ENCODE peak calls at places on chromosomes 5 and 9, in eight cellular contexts. C is right lobe of liver, T is heart right ventricle, J is cardiac muscle cell, M is astrocyte of the spinal cord, N is adrenal gland, S is cardiac fibroblast, B is A673. P is an unnamed sample.

GRCh38 chr9:101460965-101461364 is 25.4 kb upstream of the ALDOB start:
- DNase-seq in C (no peak), T (no peak), J (no peak), M (no peak), N (no peak), S (no peak), B (no peak), P (no peak)

GRCh38 chr5:177405312-177405711 is 4.1 kb downstream of the F12 start:
- DNase-seq in C (no peak), T (no peak), J (no peak), M (no peak), N (no peak), S (no peak), B (no peak), P (no peak)

GRCh38 chr9:106753155-106753671 is 109.8 kb upstream of the ZNF462 start:
- DNase-seq in C (no peak), T (no peak), J (no peak), M (no peak), N (no peak), S (no peak), B (no peak), P (no peak)

GRCh38 chr9:127569819-127570401 is 42.2 kb upstream of the STXBP1 start:
- DNase-seq in C (no peak), T (no peak), J (no peak), M (peak), N (peak), S (no peak), B (no peak), P (no peak)

GRCh38 chr9:14423816-14424261 is 109.9 kb upstream of the NFIB start:
- DNase-seq in C (no peak), T (no peak), J (no peak), M (peak), N (no peak), S (peak), B (no peak), P (no peak)

GRCh38 chr5:109418752-109419352 is 9.1 kb upstream of the PJA2 start:
- DNase-seq in C (no peak), T (no peak), J (no peak), M (no peak), N (no peak), S (no peak), B (no peak), P (no peak)

GRCh38 chr5:149153751-149154610 is 12.7 kb downstream of the ABLIM3 start:
- DNase-seq in C (peak), T (peak), J (peak), M (peak), N (peak), S (peak), B (no peak), P (peak)

GRCh38 chr9:131617611-131618010 is 72.3 kb downstream of the PRRT1B start:
- DNase-seq in C (no peak), T (peak), J (no peak), M (no peak), N (no peak), S (no peak), B (no peak), P (no peak)

GRCh38 chr9:81993656-81994055 is 5.1 kb downstream of the SPATA31D1 start:
- DNase-seq in C (no peak), T (no peak), J (no peak), M (no peak), N (no peak), S (no peak), B (no peak), P (no peak)

GRCh38 chr5:129021744-129022143 is 56.5 kb downstream of the SLC27A6 start:
- DNase-seq in C (no peak), T (no peak), J (no peak), M (no peak), N (no peak), S (no peak), B (no peak), P (no peak)

GRCh38 chr5:35822541-35822940 is 34.1 kb upstream of the IL7R start:
- DNase-seq in C (no peak), T (no peak), J (no peak), M (no peak), N (no peak), S (no peak), B (no peak), P (no peak)

GRCh38 chr5:38403407-38403806 is 145.0 kb downstream of the EGFLAM start:
- DNase-seq in C (no peak), T (no peak), J (no peak), M (no peak), N (no peak), S (peak), B (no peak), P (no peak)

GRCh38 chr9:19127881-19128719 is 808 bp upstream of the PLIN2 start:
- DNase-seq in C (peak), T (peak), J (no peak), M (peak), N (peak), S (peak), B (no peak), P (peak)

GRCh38 chr9:130358928-130359327 is 85.8 kb upstream of the ASS1 start:
- DNase-seq in C (no peak), T (no peak), J (no peak), M (no peak), N (no peak), S (no peak), B (no peak), P (no peak)

GRCh38 chr5:178895615-178896571 is at the start of gene ZFP2:
- DNase-seq in C (peak), T (peak), J (peak), M (peak), N (peak), S (peak), B (peak), P (no peak)

GRCh38 chr5:32810812-32811211 is 99.7 kb downstream of the NPR3 start:
- DNase-seq in C (no peak), T (no peak), J (no peak), M (peak), N (peak), S (peak), B (no peak), P (no peak)

GRCh38 chr5:55187370-55187769 is 14.4 kb upstream of the CDC20B start:
- DNase-seq in C (no peak), T (no peak), J (no peak), M (no peak), N (no peak), S (no peak), B (peak), P (no peak)

GRCh38 chr9:126293522-126293889 is 33.1 kb upstream of the MVB12B start:
- DNase-seq in C (no peak), T (no peak), J (no peak), M (no peak), N (no peak), S (no peak), B (peak), P (no peak)

GRCh38 chr9:5493597-5494511 is 16.5 kb upstream of the PDCD1LG2 start:
- DNase-seq in C (peak), T (no peak), J (no peak), M (peak), N (peak), S (peak), B (no peak), P (peak)

GRCh38 chr5:128532127-128532526 is 5.9 kb downstream of the FBN2 start:
- DNase-seq in C (no peak), T (no peak), J (peak), M (no peak), N (no peak), S (no peak), B (no peak), P (no peak)

DNA sequence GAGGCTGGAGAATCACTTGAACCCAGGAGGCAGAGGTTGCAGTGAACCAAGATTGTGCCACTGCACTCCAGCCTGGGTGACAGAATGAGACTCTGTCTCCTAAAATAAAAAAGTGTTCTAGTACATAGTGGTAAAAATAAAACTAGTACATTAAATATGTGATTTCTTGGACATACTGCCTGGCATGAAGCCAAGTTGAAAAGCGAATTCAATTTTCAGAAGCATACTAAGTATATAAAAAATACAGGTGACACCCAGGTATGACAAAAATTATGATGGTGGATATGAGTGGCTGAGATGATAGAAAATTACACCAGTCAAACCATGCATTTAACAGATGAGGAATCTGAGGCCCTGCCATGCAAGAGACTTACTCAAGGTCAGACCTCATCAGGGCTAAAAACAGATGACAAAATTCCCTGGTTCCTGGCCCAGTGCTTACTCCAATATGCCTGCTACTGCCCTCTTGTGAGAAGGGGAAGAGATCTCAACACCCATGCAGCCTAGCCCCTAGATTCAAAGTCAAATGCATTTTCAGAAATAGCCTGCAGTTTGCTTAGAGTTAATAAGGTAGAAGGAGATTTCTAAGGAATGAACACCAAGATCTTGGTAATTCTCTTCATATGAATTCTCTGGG is 46.6 kb upstream of the GNPDA1 start:
- DNase-seq in C (no peak), T (no peak), J (peak), M (no peak), N (peak), S (peak), B (peak), P (no peak)
- TF ChIP-seq CTCF in C (no peak), T (peak), J (peak), M (no peak), N (peak), S (no peak), B (peak), P (no peak)

GRCh38 chr5:117337064-117337749 is 762.6 kb upstream of the SEMA6A start:
- DNase-seq in C (no peak), T (no peak), J (no peak), M (no peak), N (no peak), S (peak), B (no peak), P (no peak)

GRCh38 chr5:117336208-117336607 is 761.6 kb upstream of the SEMA6A start:
- DNase-seq in C (no peak), T (no peak), J (no peak), M (no peak), N (no peak), S (no peak), B (no peak), P (no peak)

GRCh38 chr5:117326997-117327396 is 752.4 kb upstream of the SEMA6A start:
- DNase-seq in C (no peak), T (no peak), J (no peak), M (no peak), N (no peak), S (no peak), B (no peak), P (no peak)

GRCh38 chr5:117333011-117333410 is 758.4 kb upstream of the SEMA6A start:
- DNase-seq in C (no peak), T (no peak), J (no peak), M (no peak), N (no peak), S (no peak), B (no peak), P (no peak)

GRCh38 chr5:117332341-117332740 is 757.7 kb upstream of the SEMA6A start:
- DNase-seq in C (no peak), T (no peak), J (no peak), M (no peak), N (no peak), S (no peak), B (no peak), P (no peak)
- TF ChIP-seq CTCF in C (no peak), T (no peak), J (no peak), M (no peak), N (no peak), S (no peak), B (no peak), P (no peak)

DNA sequence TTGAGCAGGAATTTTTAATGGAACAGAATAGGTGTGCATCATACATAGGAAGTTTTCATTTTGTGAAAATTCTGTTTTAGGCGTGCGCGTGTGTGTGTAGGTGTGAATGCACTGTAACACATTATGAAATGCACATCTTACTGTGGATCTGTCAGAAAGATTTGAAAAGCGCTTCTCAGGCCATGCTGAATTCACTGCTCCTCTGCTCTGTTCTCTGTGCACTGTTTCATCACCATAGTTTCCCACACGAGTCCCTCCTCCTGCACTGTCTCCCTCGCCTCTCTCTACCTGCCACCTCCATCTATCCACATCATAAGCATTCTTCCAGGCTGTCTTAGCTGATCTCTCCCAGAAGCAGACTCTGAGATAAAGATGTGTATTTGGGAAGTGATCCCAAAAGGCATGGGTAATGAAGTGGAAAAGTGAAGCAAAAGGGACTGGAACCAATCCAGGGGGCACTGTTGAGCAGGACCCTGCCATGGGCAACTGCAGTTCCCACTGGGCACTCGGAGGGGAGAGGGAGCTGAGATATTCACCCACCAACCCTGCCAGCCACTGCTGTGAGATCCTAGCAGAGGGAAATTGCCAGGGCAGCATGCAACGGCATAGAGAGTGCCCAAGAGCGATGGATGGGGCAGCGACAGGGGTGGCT is 65.9 kb downstream of the GABBR2 start:
- DNase-seq in C (no peak), T (no peak), J (no peak), M (no peak), N (no peak), S (no peak), B (no peak), P (no peak)
- TF ChIP-seq CTCF in C (no peak), T (no peak), J (no peak), M (no peak), N (no peak), S (no peak), B (peak), P (no peak)

GRCh38 chr5:73673161-73673591 is 47.2 kb downstream of the ARHGEF28 start:
- DNase-seq in C (no peak), T (no peak), J (no peak), M (peak), N (no peak), S (peak), B (peak), P (no peak)
- TF ChIP-seq CTCF in C (no peak), T (no peak), J (no peak), M (no peak), N (no peak), S (peak), B (no peak), P (no peak)

DNA sequence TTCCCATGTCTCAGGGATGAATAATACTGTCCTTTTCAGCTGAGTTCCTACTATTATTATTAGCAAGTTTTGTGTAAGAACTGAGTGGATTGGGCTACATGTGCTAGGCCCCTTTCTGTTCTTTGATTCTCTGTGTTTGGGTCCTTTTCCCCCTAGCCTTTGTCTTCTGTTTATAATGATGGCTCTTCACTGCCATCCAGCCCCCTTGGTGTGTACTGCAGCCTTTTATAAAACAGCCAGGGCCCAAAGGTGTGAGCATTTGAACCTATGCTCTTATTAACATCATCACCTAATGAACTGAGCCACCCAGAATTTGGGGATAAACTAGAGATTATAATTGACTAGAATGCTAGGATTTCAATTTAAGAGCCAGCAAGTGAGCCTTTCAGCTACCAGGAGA is 52.6 kb downstream of the PLAC8L1 start:
- DNase-seq in C (no peak), T (no peak), J (peak), M (no peak), N (no peak), S (no peak), B (peak), P (no peak)
- TF ChIP-seq CTCF in C (no peak), T (peak), J (peak), M (peak), N (no peak), S (peak), B (peak), P (no peak)

GRCh38 chr5:163104496-163104895 is 332.9 kb upstream of the CCNG1 start:
- DNase-seq in C (peak), T (no peak), J (no peak), M (no peak), N (no peak), S (no peak), B (peak), P (no peak)
- TF ChIP-seq CTCF in C (peak), T (no peak), J (no peak), M (no peak), N (no peak), S (no peak), B (peak), P (no peak)

GRCh38 chr5:150258126-150258525 is 31.4 kb downstream of the CAMK2A start:
- DNase-seq in C (no peak), T (no peak), J (no peak), M (no peak), N (no peak), S (peak), B (peak), P (no peak)
- TF ChIP-seq CTCF in C (no peak), T (peak), J (no peak), M (no peak), N (no peak), S (no peak), B (no peak), P (no peak)

GRCh38 chr5:24110019-24110615 is 534.7 kb downstream of the CDH10 start:
- DNase-seq in C (no peak), T (no peak), J (peak), M (peak), N (no peak), S (peak), B (peak), P (no peak)
- TF ChIP-seq CTCF in C (peak), T (peak), J (peak), M (peak), N (peak), S (peak), B (peak), P (no peak)

DNA sequence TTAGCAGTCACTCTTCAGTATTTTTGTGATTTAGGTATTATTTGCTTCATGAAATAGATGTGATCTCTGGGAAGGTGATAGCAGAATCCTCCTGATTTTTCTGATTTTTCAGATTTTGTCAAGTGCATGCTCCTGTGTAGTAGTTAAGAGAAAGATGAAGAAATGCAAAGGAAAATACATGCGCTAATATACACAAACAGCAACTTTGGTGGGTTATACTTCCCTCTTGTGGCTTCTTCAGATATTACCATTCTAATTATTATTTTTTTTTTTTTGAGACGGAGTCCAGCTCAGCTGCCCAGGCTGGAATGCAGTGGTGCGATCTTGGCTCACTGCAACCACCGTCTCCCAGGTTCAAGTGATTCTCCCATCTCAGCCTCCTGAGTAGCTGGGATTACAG is 31.7 kb downstream of the LMNB1 start:
- DNase-seq in C (no peak), T (no peak), J (peak), M (peak), N (no peak), S (peak), B (peak), P (no peak)
- TF ChIP-seq CTCF in C (peak), T (peak), J (peak), M (peak), N (peak), S (peak), B (peak), P (peak)